ENCODE peak calls at places on chromosome 14, in six cellular contexts. V, K, S, I, L and H are unnamed samples.

GRCh38 chr14:103545915-103546650 is 16.4 kb downstream of the BAG5 start:
- DNase-seq in V (no peak), L (peak; percentile 31), I (no peak), S (no peak), K (no peak), H (peak; percentile 18)

GRCh38 chr14:21068521-21069387 is 1.4 kb upstream of the ARHGEF40 start:
- DNase-seq in I (no peak), V (no peak), S (peak; percentile 89), K (no peak), L (peak; percentile 67), H (peak; percentile 74)

GRCh38 chr14:58460772-58461171 is 33.3 kb downstream of the KIAA0586 start:
- DNase-seq in I (no peak), S (no peak), V (no peak), K (no peak), L (no peak), H (no peak)

GRCh38 chr14:20455355-20456300 is 602 bp downstream of the APEX1 start:
- DNase-seq in S (peak; percentile 82), L (peak; percentile 80), I (peak; percentile 80), V (no peak), K (peak; percentile 72), H (no peak)

GRCh38 chr14:81656811-81657210 is 123.2 kb upstream of the SEL1L start:
- DNase-seq in V (no peak), K (no peak), I (no peak), L (no peak), S (no peak), H (no peak)

GRCh38 chr14:32635103-32635719 is 303.5 kb upstream of the NPAS3 start:
- DNase-seq in I (peak; percentile 39), V (no peak), L (no peak), K (no peak), S (no peak), H (no peak)

GRCh38 chr14:32986791-32987545 is 48.3 kb downstream of the NPAS3 start:
- DNase-seq in K (no peak), V (no peak), S (no peak), L (no peak), I (no peak), H (no peak)

GRCh38 chr14:91953170-91953985 is 5.9 kb upstream of the FBLN5 start:
- DNase-seq in L (no peak), S (no peak), K (no peak), I (peak; percentile 40), V (no peak), H (no peak)

GRCh38 chr14:98819132-98819866 is 452.7 kb downstream of the BCL11B start:
- DNase-seq in L (no peak), S (no peak), V (no peak), K (no peak), I (no peak), H (no peak)

GRCh38 chr14:51490205-51490604 is 161.5 kb upstream of the FRMD6 start:
- DNase-seq in K (no peak), V (no peak), S (no peak), L (no peak), I (peak; percentile 43), H (no peak)

GRCh38 chr14:22852599-22852939 is 16.2 kb downstream of the MMP14 start:
- DNase-seq in I (no peak), K (no peak), V (no peak), L (no peak), S (no peak), H (no peak)

GRCh38 chr14:61322011-61322798 is 826 bp downstream of the PRKCH start:
- DNase-seq in I (no peak), K (no peak), V (peak; percentile 88), L (peak; percentile 26), S (peak; percentile 12), H (no peak)

GRCh38 chr14:99907761-99908652 is 114.8 kb downstream of the EML1 start:
- DNase-seq in S (no peak), K (no peak), I (no peak), L (no peak), V (no peak), H (no peak)

GRCh38 chr14:31410048-31410654 is 10.2 kb downstream of the HEATR5A start:
- DNase-seq in V (no peak), I (no peak), S (no peak), K (no peak), L (no peak), H (no peak)

GRCh38 chr14:93481758-93482157 is 51.0 kb downstream of the UNC79 start:
- DNase-seq in L (no peak), S (no peak), V (no peak), I (no peak), K (no peak), H (no peak)

GRCh38 chr14:21486640-21487087 is 9.7 kb downstream of the TOX4 start:
- DNase-seq in V (no peak), I (no peak), K (peak; percentile 44), S (no peak), L (no peak), H (no peak)

GRCh38 chr14:55136868-55137785 is 8.1 kb downstream of the LGALS3 start:
- DNase-seq in K (peak; percentile 71), L (peak; percentile 39), I (peak; percentile 55), S (no peak), V (no peak), H (no peak)
- TF ChIP-seq CTCF in K (peak; percentile 7), L (no peak), I (no peak), S (peak; percentile 33), V (no peak), H (no peak)

GRCh38 chr14:87935895-87936294 is 57.1 kb downstream of the GALC start:
- DNase-seq in S (no peak), L (no peak), K (no peak), I (no peak), V (no peak), H (no peak)
- TF ChIP-seq CTCF in S (no peak), L (no peak), K (no peak), I (no peak), V (no peak), H (no peak)

DNA sequence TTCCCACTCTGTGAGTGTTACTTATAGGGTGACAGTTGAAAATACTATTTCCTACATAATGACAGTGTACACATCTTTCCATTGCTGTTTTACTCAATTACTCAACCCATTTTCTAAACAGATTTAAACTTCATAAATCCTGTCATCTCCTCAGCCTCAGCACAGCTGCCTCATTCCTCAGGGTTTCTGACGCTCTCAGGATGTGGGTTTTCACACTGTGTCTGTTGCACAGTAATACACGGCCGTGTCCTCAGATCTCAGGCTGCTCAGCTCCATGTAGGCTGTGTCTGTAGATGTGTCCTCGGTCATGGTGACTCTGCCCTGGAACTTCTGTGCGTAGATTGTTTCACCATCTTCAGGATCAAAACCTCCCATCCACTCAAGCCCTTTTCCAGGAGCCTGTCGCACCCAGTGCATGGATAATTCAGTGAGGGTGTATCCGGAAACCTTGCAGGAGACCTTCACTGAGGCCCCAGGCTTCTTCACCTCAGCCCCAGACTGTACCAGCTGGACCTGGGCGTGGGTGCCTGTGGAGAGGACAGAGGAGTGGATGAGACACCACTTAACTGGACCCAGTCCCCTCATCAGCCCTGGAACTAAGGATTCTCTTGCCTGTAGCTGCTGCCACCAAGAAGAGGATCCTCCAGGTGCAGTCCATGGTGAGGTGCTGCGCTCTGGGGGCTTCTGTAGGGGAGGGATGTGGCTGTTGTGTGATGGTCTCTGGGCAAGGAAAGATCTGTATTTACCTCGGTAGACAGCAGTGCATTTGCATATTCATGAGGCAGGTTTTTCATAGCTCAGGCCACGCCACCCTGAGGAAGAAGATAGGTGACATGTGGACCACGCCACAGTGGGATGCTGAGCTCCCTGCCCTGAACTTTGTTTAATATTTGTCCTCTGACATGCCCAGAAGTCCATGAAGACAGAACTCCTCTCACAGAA is 750.2 kb downstream of the TMEM121 start:
- DNase-seq in V (no peak), S (no peak), L (no peak), K (no peak), I (no peak), H (no peak)
- TF ChIP-seq CTCF in V (no peak), S (no peak), L (no peak), K (no peak), I (no peak), H (no peak)

GRCh38 chr14:63205850-63206249 is 1.6 kb downstream of the RHOJ start:
- DNase-seq in K (no peak), S (no peak), V (no peak), L (no peak), I (no peak), H (no peak)

GRCh38 chr14:63205281-63205575 is 985 bp downstream of the RHOJ start:
- DNase-seq in I (no peak), S (no peak), L (no peak), V (no peak), K (no peak), H (no peak)

GRCh38 chr14:63203015-63203414 is 1.2 kb upstream of the RHOJ start:
- DNase-seq in I (no peak), L (no peak), V (no peak), K (no peak), S (no peak), H (no peak)

GRCh38 chr14:63204407-63205280 is at the start of gene RHOJ:
- DNase-seq in V (no peak), K (no peak), I (no peak), S (peak; percentile 34), L (no peak), H (no peak)

GRCh38 chr14:63203618-63204406 is 431 bp upstream of the RHOJ start:
- DNase-seq in I (peak; percentile 84), L (peak; percentile 34), V (peak; percentile 68), S (peak; percentile 45), K (peak; percentile 98), H (peak; percentile 32)
- TF ChIP-seq CTCF in I (peak; percentile 29), L (peak; percentile 44), V (peak; percentile 14), S (peak; percentile 43), K (peak; percentile 49), H (peak; percentile 33)

GRCh38 chr14:35855886-35856481 is 29.8 kb downstream of the BRMS1L start:
- DNase-seq in S (no peak), K (no peak), V (no peak), I (no peak), L (peak; percentile 47), H (no peak)
- TF ChIP-seq CTCF in S (no peak), K (no peak), V (no peak), I (no peak), L (no peak), H (no peak)

DNA sequence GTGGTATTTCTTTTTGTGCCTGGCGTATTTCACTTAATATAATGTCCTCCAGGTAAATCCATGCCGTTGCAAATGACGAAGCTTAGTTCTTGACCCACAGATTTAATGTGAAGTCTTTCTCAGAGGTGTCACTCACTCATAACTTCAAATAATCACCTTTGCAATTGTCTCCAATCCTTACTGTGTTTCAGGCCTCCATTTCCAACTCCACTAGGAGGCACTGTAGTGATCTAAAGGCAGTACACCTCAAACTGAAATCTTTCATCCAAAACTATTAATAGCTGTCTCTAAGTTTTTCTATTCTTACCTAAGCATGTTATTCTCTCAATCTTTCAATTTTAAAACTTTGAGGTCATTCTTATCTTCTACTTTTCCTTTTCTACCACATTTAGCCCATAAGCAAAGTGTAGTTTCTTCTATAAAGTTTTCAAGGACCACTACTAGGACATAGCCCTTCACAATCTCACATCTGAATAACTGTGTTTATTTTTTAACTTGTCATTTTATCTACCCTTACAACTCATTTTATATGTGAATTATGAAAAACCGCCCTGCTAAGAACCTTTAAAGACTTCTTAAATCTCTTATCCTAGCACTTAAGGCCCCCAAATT is 25.5 kb upstream of the FBXO34 start:
- DNase-seq in L (no peak), V (no peak), K (no peak), I (no peak), S (peak; percentile 38), H (peak; percentile 23)
- TF ChIP-seq CTCF in L (peak; percentile 72), V (peak; percentile 63), K (peak; percentile 78), I (peak; percentile 75), S (peak; percentile 81), H (peak; percentile 90)